ENCODE peak calls at places on chromosomes 2 and 18, in nine cellular contexts. One of them, this sample, is unnamed.
A peak's percentile ranks its signal among the peaks of the same experiment; 100 is the strongest.

GRCh38 chr18:45722899-45723298 is 1.1 kb upstream of the SLC14A1 start:
- DNase-seq in tibial nerve: peak; percentile 69
- DNase-seq in stomach: peak; percentile 88
- DNase-seq in right lobe of liver: peak; percentile 81
- DNase-seq in IMR-90: peak; percentile 77
- DNase-seq in uterus: peak; percentile 30
- DNase-seq in endothelial cell of umbilical vein: peak; percentile 83
- DNase-seq in adrenal gland: peak; percentile 91
- DNase-seq in ovary: peak; percentile 31
- DNase-seq in this sample: peak; percentile 76

GRCh38 chr2:81324046-81324445 is 1019.5 kb upstream of the LRRTM1 start:
- DNase-seq in tibial nerve: no peak
- DNase-seq in stomach: no peak
- DNase-seq in right lobe of liver: no peak
- DNase-seq in IMR-90: no peak
- DNase-seq in uterus: no peak
- DNase-seq in endothelial cell of umbilical vein: no peak
- DNase-seq in adrenal gland: no peak
- DNase-seq in ovary: no peak
- DNase-seq in this sample: no peak

GRCh38 chr18:41145526-41145925 is 809.5 kb upstream of the PIK3C3 start:
- DNase-seq in tibial nerve: no peak
- DNase-seq in stomach: no peak
- DNase-seq in right lobe of liver: no peak
- DNase-seq in IMR-90: no peak
- DNase-seq in uterus: no peak
- DNase-seq in endothelial cell of umbilical vein: no peak
- DNase-seq in adrenal gland: no peak
- DNase-seq in ovary: no peak
- DNase-seq in this sample: no peak

GRCh38 chr2:98036349-98037000 is 40.7 kb upstream of the TMEM131 start:
- DNase-seq in tibial nerve: no peak
- DNase-seq in stomach: peak; percentile 30
- DNase-seq in right lobe of liver: no peak
- DNase-seq in IMR-90: no peak
- DNase-seq in uterus: no peak
- DNase-seq in endothelial cell of umbilical vein: no peak
- DNase-seq in adrenal gland: no peak
- DNase-seq in ovary: no peak
- DNase-seq in this sample: no peak

GRCh38 chr2:47688561-47688960 is 94.4 kb upstream of the MSH6 start:
- DNase-seq in tibial nerve: no peak
- DNase-seq in stomach: no peak
- DNase-seq in right lobe of liver: no peak
- DNase-seq in IMR-90: no peak
- DNase-seq in uterus: no peak
- DNase-seq in endothelial cell of umbilical vein: no peak
- DNase-seq in adrenal gland: no peak
- DNase-seq in ovary: no peak
- DNase-seq in this sample: no peak

GRCh38 chr2:1993711-1994682 is 249.7 kb upstream of the PXDN start:
- DNase-seq in tibial nerve: no peak
- DNase-seq in stomach: no peak
- DNase-seq in right lobe of liver: no peak
- DNase-seq in IMR-90: no peak
- DNase-seq in uterus: no peak
- DNase-seq in endothelial cell of umbilical vein: peak; percentile 1
- DNase-seq in adrenal gland: no peak
- DNase-seq in ovary: no peak
- DNase-seq in this sample: no peak

GRCh38 chr18:68694316-68694715 is 20.6 kb downstream of the TMX3 start:
- DNase-seq in tibial nerve: no peak
- DNase-seq in stomach: no peak
- DNase-seq in right lobe of liver: no peak
- DNase-seq in IMR-90: no peak
- DNase-seq in uterus: no peak
- DNase-seq in endothelial cell of umbilical vein: no peak
- DNase-seq in adrenal gland: no peak
- DNase-seq in ovary: no peak
- DNase-seq in this sample: no peak

GRCh38 chr18:41674466-41674865 is 280.6 kb upstream of the PIK3C3 start:
- DNase-seq in tibial nerve: no peak
- DNase-seq in stomach: no peak
- DNase-seq in right lobe of liver: no peak
- DNase-seq in IMR-90: no peak
- DNase-seq in uterus: no peak
- DNase-seq in endothelial cell of umbilical vein: no peak
- DNase-seq in adrenal gland: no peak
- DNase-seq in ovary: no peak
- DNase-seq in this sample: no peak

GRCh38 chr2:12400543-12400942 is 316.2 kb upstream of the TRIB2 start:
- DNase-seq in tibial nerve: no peak
- DNase-seq in stomach: no peak
- DNase-seq in right lobe of liver: no peak
- DNase-seq in IMR-90: no peak
- DNase-seq in uterus: no peak
- DNase-seq in endothelial cell of umbilical vein: no peak
- DNase-seq in adrenal gland: no peak
- DNase-seq in ovary: no peak
- DNase-seq in this sample: no peak

GRCh38 chr2:238947920-238948710 is 100.2 kb downstream of the TWIST2 start:
- DNase-seq in tibial nerve: peak; percentile 33
- DNase-seq in stomach: peak; percentile 25
- DNase-seq in right lobe of liver: peak; percentile 32
- DNase-seq in IMR-90: peak; percentile 97
- DNase-seq in uterus: peak; percentile 50
- DNase-seq in endothelial cell of umbilical vein: peak; percentile 14
- DNase-seq in adrenal gland: no peak
- DNase-seq in ovary: peak; percentile 57
- DNase-seq in this sample: peak; percentile 15

GRCh38 chr2:182784777-182785176 is 68.7 kb downstream of the DNAJC10 start:
- DNase-seq in tibial nerve: no peak
- DNase-seq in stomach: no peak
- DNase-seq in right lobe of liver: no peak
- DNase-seq in IMR-90: peak; percentile 60
- DNase-seq in uterus: no peak
- DNase-seq in endothelial cell of umbilical vein: peak; percentile 65
- DNase-seq in adrenal gland: no peak
- DNase-seq in ovary: no peak
- DNase-seq in this sample: no peak

GRCh38 chr2:20164061-20164733 is 60.7 kb downstream of the SDC1 start:
- DNase-seq in tibial nerve: no peak
- DNase-seq in stomach: no peak
- DNase-seq in right lobe of liver: no peak
- DNase-seq in IMR-90: no peak
- DNase-seq in uterus: no peak
- DNase-seq in endothelial cell of umbilical vein: no peak
- DNase-seq in adrenal gland: peak; percentile 5
- DNase-seq in ovary: no peak
- DNase-seq in this sample: peak; percentile 5

GRCh38 chr2:38448692-38449405 is 71.8 kb upstream of the ATL2 start:
- DNase-seq in tibial nerve: no peak
- DNase-seq in stomach: no peak
- DNase-seq in right lobe of liver: no peak
- DNase-seq in IMR-90: no peak
- DNase-seq in uterus: no peak
- DNase-seq in endothelial cell of umbilical vein: no peak
- DNase-seq in adrenal gland: no peak
- DNase-seq in ovary: no peak
- DNase-seq in this sample: no peak

GRCh38 chr2:20400787-20401494 is 45.9 kb upstream of the RHOB start:
- DNase-seq in tibial nerve: no peak
- DNase-seq in stomach: no peak
- DNase-seq in right lobe of liver: no peak
- DNase-seq in IMR-90: peak; percentile 32
- DNase-seq in uterus: no peak
- DNase-seq in endothelial cell of umbilical vein: no peak
- DNase-seq in adrenal gland: no peak
- DNase-seq in ovary: no peak
- DNase-seq in this sample: no peak

GRCh38 chr2:43759195-43759594 is 14.6 kb upstream of the DYNC2LI1 start:
- DNase-seq in tibial nerve: no peak
- DNase-seq in stomach: no peak
- DNase-seq in right lobe of liver: no peak
- DNase-seq in IMR-90: peak; percentile 73
- DNase-seq in uterus: no peak
- DNase-seq in endothelial cell of umbilical vein: peak; percentile 34
- DNase-seq in adrenal gland: no peak
- DNase-seq in ovary: no peak
- DNase-seq in this sample: no peak

GRCh38 chr2:7190587-7191320 is 273.5 kb downstream of the RNF144A start:
- DNase-seq in tibial nerve: no peak
- DNase-seq in stomach: no peak
- DNase-seq in right lobe of liver: no peak
- DNase-seq in IMR-90: no peak
- DNase-seq in uterus: no peak
- DNase-seq in endothelial cell of umbilical vein: no peak
- DNase-seq in adrenal gland: no peak
- DNase-seq in ovary: no peak
- DNase-seq in this sample: no peak

GRCh38 chr2:159090514-159091201 is 122.2 kb downstream of the TANC1 start:
- DNase-seq in tibial nerve: no peak
- DNase-seq in stomach: no peak
- DNase-seq in right lobe of liver: no peak
- DNase-seq in IMR-90: peak; percentile 38
- DNase-seq in uterus: no peak
- DNase-seq in endothelial cell of umbilical vein: peak; percentile 57
- DNase-seq in adrenal gland: no peak
- DNase-seq in ovary: no peak
- DNase-seq in this sample: peak; percentile 22

GRCh38 chr2:100264651-100265050 is 57.6 kb downstream of the LONRF2 start:
- DNase-seq in tibial nerve: no peak
- DNase-seq in stomach: no peak
- DNase-seq in right lobe of liver: no peak
- DNase-seq in IMR-90: no peak
- DNase-seq in uterus: no peak
- DNase-seq in endothelial cell of umbilical vein: no peak
- DNase-seq in adrenal gland: peak; percentile 13
- DNase-seq in ovary: no peak
- DNase-seq in this sample: no peak

GRCh38 chr18:49139726-49140125 is 189.0 kb upstream of the SMAD7 start:
- DNase-seq in tibial nerve: no peak
- DNase-seq in stomach: no peak
- DNase-seq in right lobe of liver: no peak
- DNase-seq in IMR-90: no peak
- DNase-seq in uterus: no peak
- DNase-seq in endothelial cell of umbilical vein: no peak
- DNase-seq in adrenal gland: no peak
- DNase-seq in ovary: no peak
- DNase-seq in this sample: no peak

GRCh38 chr2:69067866-69068265 is 54.9 kb downstream of the ANTXR1 start:
- DNase-seq in tibial nerve: no peak
- DNase-seq in stomach: no peak
- DNase-seq in right lobe of liver: no peak
- DNase-seq in IMR-90: no peak
- DNase-seq in uterus: no peak
- DNase-seq in endothelial cell of umbilical vein: no peak
- DNase-seq in adrenal gland: no peak
- DNase-seq in ovary: no peak
- DNase-seq in this sample: no peak
- H3K9me3 ChIP-seq in tibial nerve: no peaks in the 10 kb centered on the region
- H3K9me3 ChIP-seq in stomach: no peaks in the 10 kb centered on the region
- H3K9me3 ChIP-seq in right lobe of liver: no peaks in the 10 kb centered on the region
- H3K9me3 ChIP-seq in IMR-90: peaks cover 2% of the 10 kb centered on the region
- H3K9me3 ChIP-seq in uterus: no peaks in the 10 kb centered on the region
- H3K9me3 ChIP-seq in endothelial cell of umbilical vein: no peaks in the 10 kb centered on the region
- H3K9me3 ChIP-seq in adrenal gland: no peaks in the 10 kb centered on the region
- H3K9me3 ChIP-seq in ovary: no peaks in the 10 kb centered on the region
- H3K9me3 ChIP-seq in this sample: no peaks in the 10 kb centered on the region

GRCh38 chr2:237181844-237182243 is 96.2 kb downstream of the COPS8 start:
- DNase-seq in tibial nerve: peak; percentile 47
- DNase-seq in stomach: no peak
- DNase-seq in right lobe of liver: no peak
- DNase-seq in IMR-90: peak; percentile 100
- DNase-seq in uterus: peak; percentile 76
- DNase-seq in endothelial cell of umbilical vein: no peak
- DNase-seq in adrenal gland: no peak
- DNase-seq in ovary: no peak
- DNase-seq in this sample: no peak

GRCh38 chr2:237180987-237181386 is 95.3 kb downstream of the COPS8 start:
- DNase-seq in tibial nerve: peak; percentile 16
- DNase-seq in stomach: no peak
- DNase-seq in right lobe of liver: no peak
- DNase-seq in IMR-90: no peak
- DNase-seq in uterus: no peak
- DNase-seq in endothelial cell of umbilical vein: no peak
- DNase-seq in adrenal gland: no peak
- DNase-seq in ovary: no peak
- DNase-seq in this sample: no peak

GRCh38 chr2:237180225-237180624 is 94.5 kb downstream of the COPS8 start:
- DNase-seq in tibial nerve: no peak
- DNase-seq in stomach: no peak
- DNase-seq in right lobe of liver: no peak
- DNase-seq in IMR-90: no peak
- DNase-seq in uterus: no peak
- DNase-seq in endothelial cell of umbilical vein: no peak
- DNase-seq in adrenal gland: no peak
- DNase-seq in ovary: no peak
- DNase-seq in this sample: no peak

GRCh38 chr2:237184192-237184922 is 98.7 kb downstream of the COPS8 start:
- DNase-seq in tibial nerve: peak; percentile 4
- DNase-seq in stomach: no peak
- DNase-seq in right lobe of liver: no peak
- DNase-seq in IMR-90: peak; percentile 98
- DNase-seq in uterus: no peak
- DNase-seq in endothelial cell of umbilical vein: no peak
- DNase-seq in adrenal gland: no peak
- DNase-seq in ovary: no peak
- DNase-seq in this sample: no peak

GRCh38 chr2:237182422-237183123 is 96.9 kb downstream of the COPS8 start:
- DNase-seq in tibial nerve: peak; percentile 43
- DNase-seq in stomach: no peak
- DNase-seq in right lobe of liver: no peak
- DNase-seq in IMR-90: no peak
- DNase-seq in uterus: peak; percentile 81
- DNase-seq in endothelial cell of umbilical vein: no peak
- DNase-seq in adrenal gland: no peak
- DNase-seq in ovary: no peak
- DNase-seq in this sample: no peak
- TF ChIP-seq POLR2A in tibial nerve: no peak
- TF ChIP-seq POLR2A in stomach: no peak
- TF ChIP-seq POLR2A in right lobe of liver: no peak
- TF ChIP-seq POLR2A in IMR-90: no peak
- TF ChIP-seq POLR2A in uterus: no peak
- TF ChIP-seq POLR2A in endothelial cell of umbilical vein: no peak
- TF ChIP-seq POLR2A in adrenal gland: no peak
- TF ChIP-seq POLR2A in ovary: no peak
- TF ChIP-seq POLR2A in this sample: no peak

GRCh38 chr18:79900610-79901570 is 50.6 kb downstream of the SLC66A2 start:
- DNase-seq in tibial nerve: no peak
- DNase-seq in stomach: no peak
- DNase-seq in right lobe of liver: no peak
- DNase-seq in IMR-90: no peak
- DNase-seq in uterus: no peak
- DNase-seq in endothelial cell of umbilical vein: no peak
- DNase-seq in adrenal gland: no peak
- DNase-seq in ovary: no peak
- DNase-seq in this sample: no peak
- H3K9me3 ChIP-seq in tibial nerve: no peaks in the 10 kb centered on the region
- H3K9me3 ChIP-seq in stomach: peaks cover 25% of the 10 kb centered on the region
- H3K9me3 ChIP-seq in right lobe of liver: peaks cover 2% of the 10 kb centered on the region
- H3K9me3 ChIP-seq in IMR-90: peaks cover 41% of the 10 kb centered on the region
- H3K9me3 ChIP-seq in uterus: no peaks in the 10 kb centered on the region
- H3K9me3 ChIP-seq in endothelial cell of umbilical vein: peaks cover 9% of the 10 kb centered on the region
- H3K9me3 ChIP-seq in adrenal gland: no peaks in the 10 kb centered on the region
- H3K9me3 ChIP-seq in ovary: no peaks in the 10 kb centered on the region
- H3K9me3 ChIP-seq in this sample: peaks cover 35% of the 10 kb centered on the region

GRCh38 chr2:111135237-111135909 is 14.7 kb downstream of the BCL2L11 start:
- DNase-seq in tibial nerve: no peak
- DNase-seq in stomach: no peak
- DNase-seq in right lobe of liver: no peak
- DNase-seq in IMR-90: no peak
- DNase-seq in uterus: no peak
- DNase-seq in endothelial cell of umbilical vein: no peak
- DNase-seq in adrenal gland: no peak
- DNase-seq in ovary: no peak
- DNase-seq in this sample: no peak
- TF ChIP-seq POLR2A in tibial nerve: no peak
- TF ChIP-seq POLR2A in stomach: no peak
- TF ChIP-seq POLR2A in right lobe of liver: no peak
- TF ChIP-seq POLR2A in IMR-90: no peak
- TF ChIP-seq POLR2A in uterus: no peak
- TF ChIP-seq POLR2A in endothelial cell of umbilical vein: no peak
- TF ChIP-seq POLR2A in adrenal gland: no peak
- TF ChIP-seq POLR2A in ovary: no peak
- TF ChIP-seq POLR2A in this sample: no peak